ENCODE peak calls at places on chromosomes 7 and 10, in five cellular contexts. A is BE2C, B is left ventricle myocardium inferior, L is fibroblast of pulmonary artery, S is WERI-Rb-1. E is an unnamed sample.

GRCh38 chr7:148332787-148333186 is 257.8 kb upstream of the C7orf33 start:
- DNase-seq in A (no peak), B (no peak), L (no peak), S (no peak), E (no peak)

GRCh38 chr10:24440817-24441790 is 232.2 kb downstream of the KIAA1217 start:
- DNase-seq in A (no peak), B (no peak), L (no peak), S (no peak), E (no peak)

GRCh38 chr10:120456626-120457430 is at the start of gene PLPP4:
- DNase-seq in A (peak; percentile 74), B (no peak), L (peak; percentile 28), S (peak; percentile 64), E (no peak)

GRCh38 chr7:2173184-2173827 is 59.4 kb downstream of the MAD1L1 start:
- DNase-seq in A (no peak), B (no peak), L (no peak), S (no peak), E (no peak)

GRCh38 chr10:44756235-44756634 is 154.9 kb upstream of the TMEM72 start:
- DNase-seq in A (no peak), B (no peak), L (peak; percentile 39), S (no peak), E (peak; percentile 75)

GRCh38 chr10:63491558-63492316 is 26.0 kb upstream of the JMJD1C start:
- DNase-seq in A (no peak), B (no peak), L (peak; percentile 96), S (no peak), E (peak; percentile 98)

GRCh38 chr10:112295853-112296830 is 12.9 kb downstream of the TECTB start:
- DNase-seq in A (no peak), B (peak; percentile 58), L (no peak), S (no peak), E (peak; percentile 7)

GRCh38 chr7:11935905-11936304 is 103.9 kb upstream of the THSD7A start:
- DNase-seq in A (no peak), B (no peak), L (peak; percentile 17), S (no peak), E (no peak)

GRCh38 chr7:115984105-115984504 is 46.5 kb downstream of the TFEC start:
- DNase-seq in A (no peak), B (no peak), L (peak; percentile 17), S (no peak), E (no peak)

GRCh38 chr7:87427289-87427688 is 48.2 kb downstream of the ABCB4 start:
- DNase-seq in A (no peak), B (no peak), L (no peak), S (no peak), E (no peak)

GRCh38 chr10:110664483-110665420 is 20.6 kb downstream of the RBM20 start:
- DNase-seq in A (peak; percentile 32), B (no peak), L (peak; percentile 82), S (no peak), E (peak; percentile 88)

GRCh38 chr10:45308707-45309106 is 6.7 kb downstream of the OR13A1 start:
- DNase-seq in A (no peak), B (no peak), L (no peak), S (peak; percentile 67), E (no peak)

GRCh38 chr10:84685047-84685660 is 356.8 kb downstream of the CCSER2 start:
- DNase-seq in A (no peak), B (no peak), L (no peak), S (no peak), E (no peak)

GRCh38 chr10:78178940-78179339 is 145.3 kb downstream of the RPS24 start:
- DNase-seq in A (no peak), B (no peak), L (peak; percentile 33), S (no peak), E (peak; percentile 28)

GRCh38 chr7:64590971-64591370 is 28.1 kb upstream of the ZNF680 start:
- DNase-seq in A (no peak), B (no peak), L (no peak), S (no peak), E (no peak)

GRCh38 chr7:143394777-143395176 is 13.6 kb downstream of the ZYX start:
- DNase-seq in A (no peak), B (no peak), L (no peak), S (no peak), E (no peak)

GRCh38 chr7:32658034-32658944 is 163.0 kb downstream of the AVL9 start:
- DNase-seq in A (no peak), B (no peak), L (peak; percentile 36), S (no peak), E (peak; percentile 46)

GRCh38 chr7:17298840-17299476 is 506 bp downstream of the AHR start:
- DNase-seq in A (peak; percentile 7), B (peak; percentile 48), L (peak; percentile 42), S (peak; percentile 53), E (no peak)

GRCh38 chr7:79610301-79610700 is 156.8 kb upstream of the MAGI2 start:
- DNase-seq in A (no peak), B (no peak), L (peak; percentile 84), S (no peak), E (peak; percentile 32)

GRCh38 chr7:979886-980571 is 3.0 kb upstream of the CYP2W1 start:
- DNase-seq in A (peak; percentile 80), B (no peak), L (no peak), S (no peak), E (no peak)

GRCh38 chr10:100372415-100373297 is 25.6 kb downstream of the SCD start:
- DNase-seq in A (no peak), B (no peak), L (no peak), S (no peak), E (no peak)

GRCh38 chr10:100373298-100374136 is 26.5 kb downstream of the SCD start:
- DNase-seq in A (peak; percentile 97), B (peak; percentile 96), L (peak; percentile 99), S (peak; percentile 99), E (peak; percentile 100)

GRCh38 chr10:100370561-100370975 is 23.5 kb downstream of the SCD start:
- DNase-seq in A (peak; percentile 29), B (no peak), L (no peak), S (no peak), E (no peak)

GRCh38 chr10:100368721-100369120 is 21.7 kb downstream of the SCD start:
- DNase-seq in A (no peak), B (no peak), L (no peak), S (no peak), E (no peak)

GRCh38 chr10:100370976-100371706 is 24.1 kb downstream of the SCD start:
- DNase-seq in A (peak; percentile 36), B (peak; percentile 77), L (peak; percentile 93), S (peak; percentile 42), E (peak; percentile 95)
- H3K4me3 ChIP-seq in A (no peak overlapping the region), B (no peak overlapping the region), L (no peak overlapping the region), S (no peak overlapping the region), E (no peak overlapping the region)

GRCh38 chr7:18590259-18590658 is 94.7 kb downstream of the HDAC9 start:
- DNase-seq in A (no peak), B (no peak), L (no peak), S (no peak), E (no peak)

GRCh38 chr7:18593602-18594279 is 98.2 kb downstream of the HDAC9 start:
- DNase-seq in A (no peak), B (no peak), L (no peak), S (no peak), E (no peak)

DNA sequence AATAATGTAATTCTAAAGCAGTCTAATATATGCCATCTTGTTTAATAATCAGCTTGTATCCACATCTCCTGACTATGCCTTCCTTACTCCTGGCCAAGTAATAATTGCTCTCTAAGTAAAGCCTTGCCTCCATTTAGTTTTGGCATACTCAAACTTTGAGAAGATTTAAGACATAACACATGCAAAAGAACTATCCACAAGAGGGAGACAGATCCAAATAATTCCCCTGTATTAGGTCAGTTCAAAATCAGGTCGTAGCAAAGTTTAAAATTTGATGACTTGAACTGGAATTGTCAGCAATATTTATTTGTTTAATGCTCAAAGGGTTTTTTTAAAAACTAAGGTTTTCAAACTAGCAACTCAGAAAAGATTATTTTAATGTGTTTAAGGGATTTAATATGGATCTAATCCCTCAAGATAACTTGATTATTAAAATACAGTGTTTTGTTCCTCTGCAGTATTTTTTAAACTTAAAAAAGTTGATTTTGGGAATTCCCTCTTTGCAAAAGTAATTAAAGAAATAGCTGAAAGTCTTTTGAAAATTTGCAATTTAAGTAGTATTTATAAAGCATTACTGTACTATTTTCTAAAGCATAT is 95.3 kb downstream of the HDAC9 start:
- DNase-seq in A (no peak), B (no peak), L (peak; percentile 84), S (no peak), E (peak; percentile 82)
- H3K4me3 ChIP-seq in A (no peak overlapping the region), B (no peak overlapping the region), L (no peak overlapping the region), S (no peak overlapping the region), E (no peak overlapping the region)

GRCh38 chr7:150451097-150451793 is 815 bp downstream of the GIMAP8 start:
- DNase-seq in A (peak; percentile 30), B (peak; percentile 60), L (no peak), S (no peak), E (no peak)

GRCh38 chr7:150450491-150450992 is at the start of gene GIMAP8:
- DNase-seq in A (no peak), B (peak; percentile 77), L (no peak), S (no peak), E (no peak)

GRCh38 chr7:150453892-150454291 is 3.5 kb downstream of the GIMAP8 start:
- DNase-seq in A (no peak), B (no peak), L (no peak), S (no peak), E (no peak)

GRCh38 chr7:150451833-150452431 is 1.5 kb downstream of the GIMAP8 start:
- DNase-seq in A (no peak), B (no peak), L (no peak), S (no peak), E (no peak)

DNA sequence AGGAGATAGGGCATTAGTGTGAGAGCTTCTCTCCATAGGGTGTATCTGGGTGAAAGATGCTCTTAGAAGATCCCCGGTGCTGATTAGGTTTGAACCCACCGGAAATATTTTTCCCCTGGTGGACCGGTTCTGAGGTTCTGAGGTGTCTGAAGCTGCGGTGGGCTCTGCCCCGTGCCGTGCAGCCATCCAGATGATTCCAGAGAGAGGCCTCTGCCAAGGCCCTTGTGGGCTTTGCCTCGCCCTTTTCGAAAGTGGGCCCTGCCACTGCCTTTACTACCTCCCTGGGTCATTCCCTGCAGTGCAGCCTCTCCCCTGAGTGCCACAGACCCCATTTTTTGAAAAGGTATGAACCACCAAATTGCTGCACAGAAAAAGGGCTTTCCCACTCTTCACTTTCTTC is 2.8 kb downstream of the GIMAP8 start:
- DNase-seq in A (no peak), B (no peak), L (no peak), S (no peak), E (no peak)
- H3K4me3 ChIP-seq in A (no peak overlapping the region), B (peak overlapping the region; percentile 70), L (no peak overlapping the region), S (no peak overlapping the region), E (no peak overlapping the region)

GRCh38 chr10:1933215-1933614 is 195.9 kb upstream of the ADARB2 start:
- DNase-seq in A (no peak), B (no peak), L (no peak), S (no peak), E (no peak)
- H3K4me3 ChIP-seq in A (no peak overlapping the region), B (no peak overlapping the region), L (no peak overlapping the region), S (no peak overlapping the region), E (no peak overlapping the region)

GRCh38 chr7:112634107-112634506 is 153.3 kb downstream of the LSMEM1 start:
- DNase-seq in A (no peak), B (no peak), L (no peak), S (no peak), E (no peak)
- H3K4me3 ChIP-seq in A (no peak overlapping the region), B (no peak overlapping the region), L (no peak overlapping the region), S (no peak overlapping the region), E (no peak overlapping the region)

E was measured in cardiac fibroblast.